ENCODE peak calls at places on chromosomes 6 and 20, in four cellular contexts. One of them, this sample, is unnamed.

GRCh38 chr20:63056236-63057132 is 49.7 kb upstream of the BHLHE23 start:
- DNase-seq in K562: peak; percentile 32
- DNase-seq in GM12878: no peak
- DNase-seq in HepG2: no peak
- DNase-seq in this sample: peak; percentile 74

GRCh38 chr6:6006428-6007310 is at the start of gene NRN1:
- DNase-seq in K562: no peak
- DNase-seq in GM12878: no peak
- DNase-seq in HepG2: no peak
- DNase-seq in this sample: peak; percentile 43

GRCh38 chr6:81105998-81106397 is 646.5 kb downstream of the TENT5A start:
- DNase-seq in K562: no peak
- DNase-seq in GM12878: no peak
- DNase-seq in HepG2: no peak
- DNase-seq in this sample: no peak

GRCh38 chr6:126060400-126060799 is 74.1 kb downstream of the TRMT11 start:
- DNase-seq in K562: no peak
- DNase-seq in GM12878: no peak
- DNase-seq in HepG2: peak; percentile 29
- DNase-seq in this sample: no peak

GRCh38 chr6:29938746-29939508 is 3.4 kb upstream of the HLA-A start:
- DNase-seq in K562: no peak
- DNase-seq in GM12878: no peak
- DNase-seq in HepG2: peak; percentile 59
- DNase-seq in this sample: no peak

GRCh38 chr20:39057143-39057542 is 95.0 kb downstream of the DHX35 start:
- DNase-seq in K562: no peak
- DNase-seq in GM12878: no peak
- DNase-seq in HepG2: no peak
- DNase-seq in this sample: no peak

GRCh38 chr6:105769987-105770386 is 316.1 kb upstream of the PRDM1 start:
- DNase-seq in K562: no peak
- DNase-seq in GM12878: no peak
- DNase-seq in HepG2: no peak
- DNase-seq in this sample: no peak

GRCh38 chr6:158923801-158924498 is 76.1 kb downstream of the RSPH3 start:
- DNase-seq in K562: peak; percentile 39
- DNase-seq in GM12878: no peak
- DNase-seq in HepG2: no peak
- DNase-seq in this sample: peak; percentile 38

GRCh38 chr6:119313937-119314893 is 35.3 kb downstream of the MAN1A1 start:
- DNase-seq in K562: peak; percentile 35
- DNase-seq in GM12878: peak; percentile 42
- DNase-seq in HepG2: no peak
- DNase-seq in this sample: no peak

GRCh38 chr20:17749628-17749978 is 49.8 kb downstream of the BANF2 start:
- DNase-seq in K562: no peak
- DNase-seq in GM12878: no peak
- DNase-seq in HepG2: no peak
- DNase-seq in this sample: no peak

GRCh38 chr6:79266051-79266450 is 31.6 kb upstream of the HMGN3 start:
- DNase-seq in K562: no peak
- DNase-seq in GM12878: no peak
- DNase-seq in HepG2: no peak
- DNase-seq in this sample: no peak

GRCh38 chr6:502761-503160 is 111.2 kb downstream of the IRF4 start:
- DNase-seq in K562: no peak
- DNase-seq in GM12878: no peak
- DNase-seq in HepG2: no peak
- DNase-seq in this sample: no peak

GRCh38 chr6:167572841-167573271 is 248.0 kb downstream of the TTLL2 start:
- DNase-seq in K562: no peak
- DNase-seq in GM12878: no peak
- DNase-seq in HepG2: no peak
- DNase-seq in this sample: no peak

GRCh38 chr6:163418273-163419029 is 3.9 kb downstream of the QKI start:
- DNase-seq in K562: no peak
- DNase-seq in GM12878: no peak
- DNase-seq in HepG2: no peak
- DNase-seq in this sample: no peak

GRCh38 chr20:45918182-45918737 is 6.3 kb upstream of the PLTP start:
- DNase-seq in K562: no peak
- DNase-seq in GM12878: no peak
- DNase-seq in HepG2: no peak
- DNase-seq in this sample: no peak

GRCh38 chr6:111534366-111534765 is 51.3 kb upstream of the REV3L start:
- DNase-seq in K562: peak; percentile 14
- DNase-seq in GM12878: no peak
- DNase-seq in HepG2: no peak
- DNase-seq in this sample: no peak

GRCh38 chr20:48034754-48035153 is 249.5 kb upstream of the SULF2 start:
- DNase-seq in K562: no peak
- DNase-seq in GM12878: no peak
- DNase-seq in HepG2: no peak
- DNase-seq in this sample: no peak
- TF ChIP-seq FOXK2 in K562: no peak
- TF ChIP-seq FOXK2 in GM12878: no peak
- TF ChIP-seq FOXK2 in HepG2: no peak
- TF ChIP-seq FOXK2 in this sample: no peak

DNA sequence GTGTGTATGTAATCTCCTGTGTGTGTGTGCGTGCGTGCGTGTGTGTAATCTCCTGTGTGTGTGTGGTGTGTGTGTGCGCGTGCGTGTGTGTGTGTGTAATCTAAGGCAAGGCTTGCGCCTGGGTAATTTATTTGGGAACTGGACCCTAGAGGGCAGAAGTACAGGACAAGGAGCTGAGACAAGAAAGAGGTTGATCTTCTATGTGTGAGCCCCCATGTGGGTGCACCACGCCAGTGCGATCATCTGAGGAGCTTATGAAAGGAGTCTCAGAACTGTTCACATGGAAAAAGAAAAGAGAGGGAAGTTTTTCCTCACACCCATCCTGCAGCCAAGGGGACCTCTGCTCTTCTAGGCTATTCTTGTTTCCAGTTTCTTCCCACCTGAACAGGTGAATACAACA is 220.1 kb upstream of the GGTLC1 start:
- DNase-seq in K562: no peak
- DNase-seq in GM12878: no peak
- DNase-seq in HepG2: peak; percentile 28
- DNase-seq in this sample: peak; percentile 16
- TF ChIP-seq FOXK2 in K562: no peak
- TF ChIP-seq FOXK2 in GM12878: no peak
- TF ChIP-seq FOXK2 in HepG2: no peak
- TF ChIP-seq FOXK2 in this sample: no peak

DNA sequence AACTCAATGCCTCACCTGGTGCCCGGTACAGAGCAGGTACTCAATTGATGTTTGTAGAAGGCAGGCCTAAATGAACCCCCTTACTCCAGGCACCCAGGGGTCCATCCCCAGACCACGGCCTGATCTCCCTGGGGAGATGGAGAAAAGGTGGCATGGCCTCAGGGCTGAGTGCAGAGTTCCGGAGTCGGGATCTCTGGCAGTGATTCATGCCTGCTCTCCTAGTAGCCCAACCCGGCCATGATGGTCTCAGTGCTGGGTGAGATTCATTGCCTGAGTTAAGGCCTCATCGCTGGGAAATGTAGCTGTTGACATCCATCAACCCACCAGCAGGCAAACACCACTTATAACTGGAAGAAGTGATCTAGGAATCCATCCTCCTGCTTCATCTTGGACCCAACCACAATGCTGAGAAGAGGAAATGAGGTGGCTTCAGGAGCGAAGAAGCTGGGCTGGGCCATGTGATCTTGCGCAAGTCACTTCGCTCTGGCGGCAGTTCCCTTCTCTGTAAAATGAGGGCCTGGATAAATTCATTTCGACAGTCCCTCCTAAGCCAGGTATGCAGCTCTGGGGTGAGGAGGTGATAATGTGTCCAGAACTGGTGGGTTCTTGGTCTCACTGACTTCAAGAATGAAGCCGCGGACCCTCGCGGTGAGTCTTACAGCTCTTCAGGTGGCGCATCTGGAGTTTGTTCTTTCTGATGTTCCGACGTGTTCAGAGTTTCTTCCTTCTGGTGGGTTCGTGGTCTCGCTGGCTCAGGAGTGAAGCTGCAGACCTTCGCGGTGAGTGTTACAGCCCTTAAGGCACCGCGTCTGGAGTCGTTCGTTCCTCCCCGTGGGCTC is 24.7 kb downstream of the ETV7 start:
- DNase-seq in K562: no peak
- DNase-seq in GM12878: no peak
- DNase-seq in HepG2: no peak
- DNase-seq in this sample: no peak
- TF ChIP-seq FOXK2 in K562: no peak
- TF ChIP-seq FOXK2 in GM12878: no peak
- TF ChIP-seq FOXK2 in HepG2: no peak
- TF ChIP-seq FOXK2 in this sample: no peak

DNA sequence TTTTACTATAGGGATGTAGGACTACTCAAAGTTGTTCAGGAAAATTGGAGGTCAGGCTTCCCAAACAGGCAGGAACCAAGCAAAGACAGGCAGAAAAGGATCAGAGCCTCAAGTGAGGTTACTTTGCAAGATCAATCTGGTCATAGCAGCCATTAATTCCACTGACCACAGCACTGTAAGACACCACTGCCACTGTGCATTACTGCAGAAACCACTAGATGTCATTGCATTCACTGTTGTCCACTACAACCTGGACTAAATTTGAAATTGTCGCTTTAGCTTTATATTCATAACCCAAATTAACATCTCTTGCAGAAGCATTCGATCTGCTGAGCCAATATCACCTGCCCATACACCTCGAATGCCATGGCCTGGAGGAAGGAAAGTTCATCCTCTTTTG is 126.9 kb upstream of the UFL1 start:
- DNase-seq in K562: no peak
- DNase-seq in GM12878: no peak
- DNase-seq in HepG2: peak; percentile 8
- DNase-seq in this sample: peak; percentile 16
- TF ChIP-seq FOXK2 in K562: no peak
- TF ChIP-seq FOXK2 in GM12878: no peak
- TF ChIP-seq FOXK2 in HepG2: no peak
- TF ChIP-seq FOXK2 in this sample: no peak

DNA sequence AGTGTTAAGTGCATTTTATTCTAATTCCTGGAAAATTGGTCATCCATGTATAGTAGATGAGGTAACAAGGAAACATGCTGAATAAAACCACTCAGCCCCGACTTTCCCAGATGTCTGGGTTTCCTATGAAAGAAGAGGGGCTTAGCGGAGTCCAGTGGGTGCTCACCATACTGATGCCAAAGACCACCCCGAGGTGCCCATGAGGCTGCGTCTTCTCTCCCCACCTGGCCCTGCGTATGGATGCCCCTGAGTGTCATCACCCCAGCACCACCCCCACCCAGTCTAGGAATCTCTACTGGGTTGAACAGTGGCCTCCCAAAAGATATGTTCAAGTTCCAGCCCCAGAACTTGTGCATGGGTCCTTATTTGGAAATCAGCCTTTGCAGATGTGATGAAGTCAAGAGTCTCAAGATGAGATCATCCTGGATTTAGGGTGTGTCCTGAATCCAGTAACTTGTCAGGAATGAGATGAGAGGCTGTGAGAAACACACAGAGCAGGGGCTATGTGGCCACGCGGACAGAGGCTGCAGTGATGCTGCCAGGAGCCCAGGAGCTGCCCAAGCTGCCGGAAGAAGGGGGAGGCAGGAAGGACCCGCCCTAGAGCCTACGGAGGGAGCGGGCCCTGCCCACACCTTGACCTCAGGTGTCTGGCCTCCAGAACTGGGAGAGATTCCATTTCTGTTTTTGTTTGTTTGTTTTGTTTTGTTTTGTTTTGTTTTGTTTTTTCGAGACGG is 124.6 kb upstream of the CDH4 start:
- DNase-seq in K562: no peak
- DNase-seq in GM12878: no peak
- DNase-seq in HepG2: no peak
- DNase-seq in this sample: no peak
- TF ChIP-seq FOXK2 in K562: no peak
- TF ChIP-seq FOXK2 in GM12878: no peak
- TF ChIP-seq FOXK2 in HepG2: no peak
- TF ChIP-seq FOXK2 in this sample: no peak

This sample was measured in HEK293T.